ENCODE peak calls at places on chromosomes 7 and 10, in seven cellular contexts. One of them, this sample, is unnamed.

GRCh38 chr7:151990567-151990966 is 34.3 kb downstream of the GALNTL5 start:
- DNase-seq in kidney: no peak
- DNase-seq in Panc1: no peak
- DNase-seq in PC-9: no peak
- DNase-seq in body of pancreas: no peak
- DNase-seq in pancreas: no peak
- DNase-seq in endothelial cell of umbilical vein: peak; percentile 4
- DNase-seq in this sample: no peak

GRCh38 chr10:93062499-93063216 is 2.1 kb downstream of the CYP26C1 start:
- DNase-seq in kidney: peak; percentile 70
- DNase-seq in Panc1: no peak
- DNase-seq in PC-9: peak; percentile 53
- DNase-seq in body of pancreas: no peak
- DNase-seq in pancreas: no peak
- DNase-seq in endothelial cell of umbilical vein: no peak
- DNase-seq in this sample: no peak

GRCh38 chr7:518630-519428 is 817 bp downstream of the PDGFA start:
- DNase-seq in kidney: peak; percentile 95
- DNase-seq in Panc1: no peak
- DNase-seq in PC-9: peak; percentile 93
- DNase-seq in body of pancreas: peak; percentile 93
- DNase-seq in pancreas: peak; percentile 92
- DNase-seq in endothelial cell of umbilical vein: peak; percentile 72
- DNase-seq in this sample: no peak

GRCh38 chr7:142938611-142939010 is 673 bp upstream of the LLCFC1 start:
- DNase-seq in kidney: no peak
- DNase-seq in Panc1: no peak
- DNase-seq in PC-9: no peak
- DNase-seq in body of pancreas: no peak
- DNase-seq in pancreas: no peak
- DNase-seq in endothelial cell of umbilical vein: no peak
- DNase-seq in this sample: no peak

GRCh38 chr7:51102828-51103227 is 213.8 kb downstream of the COBL start:
- DNase-seq in kidney: no peak
- DNase-seq in Panc1: no peak
- DNase-seq in PC-9: no peak
- DNase-seq in body of pancreas: no peak
- DNase-seq in pancreas: no peak
- DNase-seq in endothelial cell of umbilical vein: no peak
- DNase-seq in this sample: no peak

GRCh38 chr7:90717286-90718060 is 121.4 kb downstream of the CDK14 start:
- DNase-seq in kidney: no peak
- DNase-seq in Panc1: no peak
- DNase-seq in PC-9: no peak
- DNase-seq in body of pancreas: peak; percentile 54
- DNase-seq in pancreas: peak; percentile 43
- DNase-seq in endothelial cell of umbilical vein: no peak
- DNase-seq in this sample: no peak

GRCh38 chr10:103353281-103353680 is 2.3 kb upstream of the PCGF6 start:
- DNase-seq in kidney: no peak
- DNase-seq in Panc1: no peak
- DNase-seq in PC-9: no peak
- DNase-seq in body of pancreas: no peak
- DNase-seq in pancreas: no peak
- DNase-seq in endothelial cell of umbilical vein: no peak
- DNase-seq in this sample: no peak

GRCh38 chr10:71840177-71840711 is 10.8 kb downstream of the PSAP start:
- DNase-seq in kidney: peak; percentile 89
- DNase-seq in Panc1: no peak
- DNase-seq in PC-9: peak; percentile 94
- DNase-seq in body of pancreas: peak; percentile 70
- DNase-seq in pancreas: peak; percentile 60
- DNase-seq in endothelial cell of umbilical vein: peak; percentile 63
- DNase-seq in this sample: peak; percentile 72

GRCh38 chr10:96718304-96718990 is 1.9 kb downstream of the PIK3AP1 start:
- DNase-seq in kidney: no peak
- DNase-seq in Panc1: no peak
- DNase-seq in PC-9: no peak
- DNase-seq in body of pancreas: peak; percentile 13
- DNase-seq in pancreas: no peak
- DNase-seq in endothelial cell of umbilical vein: no peak
- DNase-seq in this sample: no peak

GRCh38 chr10:124087672-124088634 is 5.4 kb downstream of the CHST15 start:
- DNase-seq in kidney: no peak
- DNase-seq in Panc1: no peak
- DNase-seq in PC-9: no peak
- DNase-seq in body of pancreas: peak; percentile 51
- DNase-seq in pancreas: peak; percentile 28
- DNase-seq in endothelial cell of umbilical vein: no peak
- DNase-seq in this sample: no peak

GRCh38 chr10:124088944-124089343 is 4.5 kb downstream of the CHST15 start:
- DNase-seq in kidney: no peak
- DNase-seq in Panc1: no peak
- DNase-seq in PC-9: no peak
- DNase-seq in body of pancreas: no peak
- DNase-seq in pancreas: no peak
- DNase-seq in endothelial cell of umbilical vein: no peak
- DNase-seq in this sample: no peak

GRCh38 chr10:124090630-124091209 is 2.7 kb downstream of the CHST15 start:
- DNase-seq in kidney: no peak
- DNase-seq in Panc1: no peak
- DNase-seq in PC-9: peak; percentile 24
- DNase-seq in body of pancreas: peak; percentile 49
- DNase-seq in pancreas: peak; percentile 31
- DNase-seq in endothelial cell of umbilical vein: no peak
- DNase-seq in this sample: no peak

GRCh38 chr10:124091646-124092269 is 1.6 kb downstream of the CHST15 start:
- DNase-seq in kidney: peak; percentile 86
- DNase-seq in Panc1: no peak
- DNase-seq in PC-9: peak; percentile 19
- DNase-seq in body of pancreas: peak; percentile 24
- DNase-seq in pancreas: no peak
- DNase-seq in endothelial cell of umbilical vein: peak; percentile 38
- DNase-seq in this sample: no peak

DNA sequence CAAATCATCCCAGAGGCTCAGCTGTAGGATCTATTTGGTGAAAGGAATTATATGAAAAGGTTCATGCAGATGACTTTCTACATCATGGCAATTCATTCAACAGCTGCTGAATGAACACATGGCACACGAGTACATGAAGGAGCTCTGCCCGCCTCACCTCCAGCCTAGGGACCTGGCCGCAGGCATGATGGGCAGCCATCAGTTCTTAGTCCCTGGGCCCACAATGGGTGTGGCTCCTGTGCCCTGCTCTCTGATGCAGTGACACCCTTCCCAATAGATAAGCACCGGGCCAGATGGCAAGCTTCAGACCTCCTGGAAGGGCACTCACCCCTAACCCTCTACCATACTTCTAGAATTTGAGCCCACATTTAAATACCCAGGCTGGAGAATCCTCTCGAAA is 3.5 kb downstream of the CHST15 start:
- DNase-seq in kidney: no peak
- DNase-seq in Panc1: no peak
- DNase-seq in PC-9: no peak
- DNase-seq in body of pancreas: no peak
- DNase-seq in pancreas: no peak
- DNase-seq in endothelial cell of umbilical vein: no peak
- DNase-seq in this sample: no peak
- H3K27ac ChIP-seq in kidney: no peak overlapping the region
- H3K27ac ChIP-seq in Panc1: no peak overlapping the region
- H3K27ac ChIP-seq in PC-9: no peak overlapping the region
- H3K27ac ChIP-seq in body of pancreas: no peak overlapping the region
- H3K27ac ChIP-seq in pancreas: no peak overlapping the region
- H3K27ac ChIP-seq in endothelial cell of umbilical vein: no peak overlapping the region
- H3K27ac ChIP-seq in this sample: no peak overlapping the region

DNA sequence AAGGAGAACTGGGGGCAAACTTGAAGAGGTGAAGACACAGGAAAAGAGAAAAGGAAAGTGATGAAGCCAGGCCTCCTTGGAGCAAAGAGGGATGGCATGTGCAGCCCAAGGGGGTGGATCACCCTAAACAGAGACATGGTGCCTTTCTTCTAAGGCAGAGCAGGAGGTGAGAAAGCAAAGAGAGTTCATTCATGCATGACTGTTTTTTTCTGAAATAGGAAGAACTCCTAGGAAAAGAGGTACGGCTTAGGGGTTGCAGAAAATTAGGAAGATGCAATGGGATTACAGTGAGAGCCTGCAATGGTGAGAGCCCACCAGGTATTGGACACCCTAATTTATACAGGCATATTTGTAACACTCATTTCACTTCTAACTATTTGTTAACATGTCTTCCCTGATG is 15.9 kb downstream of the ITGB1 start:
- DNase-seq in kidney: no peak
- DNase-seq in Panc1: no peak
- DNase-seq in PC-9: no peak
- DNase-seq in body of pancreas: no peak
- DNase-seq in pancreas: no peak
- DNase-seq in endothelial cell of umbilical vein: no peak
- DNase-seq in this sample: no peak
- H3K4me3 ChIP-seq in kidney: no peak overlapping the region
- H3K4me3 ChIP-seq in Panc1: no peak overlapping the region
- H3K4me3 ChIP-seq in PC-9: no peak overlapping the region
- H3K4me3 ChIP-seq in body of pancreas: no peak overlapping the region
- H3K4me3 ChIP-seq in pancreas: no peak overlapping the region
- H3K4me3 ChIP-seq in endothelial cell of umbilical vein: no peak overlapping the region
- H3K4me3 ChIP-seq in this sample: peak overlapping the region; percentile 41

GRCh38 chr10:49698679-49699078 is 19.2 kb downstream of the C10orf53 start:
- DNase-seq in kidney: no peak
- DNase-seq in Panc1: no peak
- DNase-seq in PC-9: no peak
- DNase-seq in body of pancreas: no peak
- DNase-seq in pancreas: no peak
- DNase-seq in endothelial cell of umbilical vein: no peak
- DNase-seq in this sample: no peak

GRCh38 chr10:49696311-49696710 is 16.9 kb downstream of the C10orf53 start:
- DNase-seq in kidney: no peak
- DNase-seq in Panc1: no peak
- DNase-seq in PC-9: no peak
- DNase-seq in body of pancreas: no peak
- DNase-seq in pancreas: no peak
- DNase-seq in endothelial cell of umbilical vein: no peak
- DNase-seq in this sample: no peak

GRCh38 chr10:49700211-49700610 is 20.8 kb downstream of the C10orf53 start:
- DNase-seq in kidney: no peak
- DNase-seq in Panc1: no peak
- DNase-seq in PC-9: no peak
- DNase-seq in body of pancreas: no peak
- DNase-seq in pancreas: no peak
- DNase-seq in endothelial cell of umbilical vein: no peak
- DNase-seq in this sample: no peak

GRCh38 chr10:49700997-49701396 is 21.5 kb downstream of the C10orf53 start:
- DNase-seq in kidney: no peak
- DNase-seq in Panc1: no peak
- DNase-seq in PC-9: no peak
- DNase-seq in body of pancreas: no peak
- DNase-seq in pancreas: no peak
- DNase-seq in endothelial cell of umbilical vein: no peak
- DNase-seq in this sample: no peak
- TF ChIP-seq CTCF in kidney: no peak
- TF ChIP-seq CTCF in Panc1: no peak
- TF ChIP-seq CTCF in PC-9: no peak
- TF ChIP-seq CTCF in body of pancreas: no peak
- TF ChIP-seq CTCF in pancreas: no peak
- TF ChIP-seq CTCF in endothelial cell of umbilical vein: no peak
- TF ChIP-seq CTCF in this sample: no peak

DNA sequence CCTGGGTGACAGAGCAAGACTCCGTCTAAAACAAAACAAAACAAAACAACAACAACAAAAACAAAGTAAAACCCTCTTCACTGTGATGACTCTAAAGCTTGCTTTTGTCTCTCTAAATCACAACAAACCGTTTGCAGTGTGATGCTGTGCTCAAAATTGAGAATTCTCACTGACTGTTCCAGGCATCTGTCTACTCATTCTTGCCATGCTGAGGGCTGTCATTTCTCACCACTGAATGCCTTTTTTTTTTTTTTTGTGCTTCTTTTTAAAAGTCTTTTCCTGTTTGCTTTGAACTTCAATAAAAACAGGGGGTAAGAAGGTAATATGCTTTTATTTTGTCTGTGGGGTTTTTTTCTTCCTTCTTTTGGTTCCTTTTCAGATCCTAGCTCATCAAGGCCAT is 10.4 kb downstream of the FAS start:
- DNase-seq in kidney: no peak
- DNase-seq in Panc1: no peak
- DNase-seq in PC-9: no peak
- DNase-seq in body of pancreas: no peak
- DNase-seq in pancreas: no peak
- DNase-seq in endothelial cell of umbilical vein: no peak
- DNase-seq in this sample: no peak
- H3K27ac ChIP-seq in kidney: no peak overlapping the region
- H3K27ac ChIP-seq in Panc1: no peak overlapping the region
- H3K27ac ChIP-seq in PC-9: no peak overlapping the region
- H3K27ac ChIP-seq in body of pancreas: no peak overlapping the region
- H3K27ac ChIP-seq in pancreas: no peak overlapping the region
- H3K27ac ChIP-seq in endothelial cell of umbilical vein: no peak overlapping the region
- H3K27ac ChIP-seq in this sample: no peak overlapping the region

GRCh38 chr7:28145090-28145626 is 35.4 kb downstream of the JAZF1 start:
- DNase-seq in kidney: no peak
- DNase-seq in Panc1: no peak
- DNase-seq in PC-9: no peak
- DNase-seq in body of pancreas: no peak
- DNase-seq in pancreas: no peak
- DNase-seq in endothelial cell of umbilical vein: no peak
- DNase-seq in this sample: no peak

GRCh38 chr7:28142650-28143049 is 37.9 kb downstream of the JAZF1 start:
- DNase-seq in kidney: no peak
- DNase-seq in Panc1: no peak
- DNase-seq in PC-9: no peak
- DNase-seq in body of pancreas: no peak
- DNase-seq in pancreas: no peak
- DNase-seq in endothelial cell of umbilical vein: no peak
- DNase-seq in this sample: no peak

GRCh38 chr7:28140964-28141363 is 39.6 kb downstream of the JAZF1 start:
- DNase-seq in kidney: no peak
- DNase-seq in Panc1: no peak
- DNase-seq in PC-9: no peak
- DNase-seq in body of pancreas: no peak
- DNase-seq in pancreas: no peak
- DNase-seq in endothelial cell of umbilical vein: no peak
- DNase-seq in this sample: no peak

GRCh38 chr7:28145931-28146330 is 34.7 kb downstream of the JAZF1 start:
- DNase-seq in kidney: no peak
- DNase-seq in Panc1: no peak
- DNase-seq in PC-9: no peak
- DNase-seq in body of pancreas: peak; percentile 35
- DNase-seq in pancreas: no peak
- DNase-seq in endothelial cell of umbilical vein: no peak
- DNase-seq in this sample: no peak

DNA sequence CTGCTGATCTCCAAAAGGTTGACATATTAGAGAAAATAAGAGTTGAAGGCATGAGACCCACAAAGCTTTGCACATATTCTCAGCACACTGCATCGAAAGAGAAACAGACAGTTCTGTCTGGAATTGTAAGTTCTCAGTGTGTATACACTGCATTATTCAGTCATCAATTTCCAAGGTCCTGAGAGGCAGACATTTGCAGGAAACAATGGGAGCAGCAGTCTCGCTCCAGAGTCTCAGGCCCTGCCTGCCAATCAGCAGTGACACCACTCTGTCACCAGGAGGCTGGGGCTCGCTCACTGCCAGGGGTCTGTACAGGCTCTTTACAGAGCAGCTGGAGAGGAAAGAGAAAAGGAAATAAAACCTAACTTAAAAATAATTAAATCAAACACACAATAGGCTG is 36.3 kb downstream of the JAZF1 start:
- DNase-seq in kidney: no peak
- DNase-seq in Panc1: no peak
- DNase-seq in PC-9: no peak
- DNase-seq in body of pancreas: no peak
- DNase-seq in pancreas: no peak
- DNase-seq in endothelial cell of umbilical vein: peak; percentile 37
- DNase-seq in this sample: no peak
- H3K4me3 ChIP-seq in kidney: no peak overlapping the region
- H3K4me3 ChIP-seq in Panc1: no peak overlapping the region
- H3K4me3 ChIP-seq in PC-9: no peak overlapping the region
- H3K4me3 ChIP-seq in body of pancreas: no peak overlapping the region
- H3K4me3 ChIP-seq in pancreas: no peak overlapping the region
- H3K4me3 ChIP-seq in endothelial cell of umbilical vein: no peak overlapping the region
- H3K4me3 ChIP-seq in this sample: no peak overlapping the region

This sample was measured in thoracic aorta.